ENCODE peak calls at places on chromosomes 11 and 22, in four cellular contexts. C, L, S and V are unnamed samples.

GRCh38 chr11:123608371-123608770 is 46.1 kb downstream of the SCN3B start:
- DNase-seq in C (no peak), L (no peak), S (no peak), V (no peak)

GRCh38 chr11:3014314-3014938 is 22.3 kb upstream of the NAP1L4 start:
- DNase-seq in S (no peak), C (no peak), L (no peak), V (no peak)

GRCh38 chr11:15845261-15845660 is 511.1 kb downstream of the SOX6 start:
- DNase-seq in L (no peak), S (no peak), C (no peak), V (no peak)

GRCh38 chr11:85955531-85955930 is 100.3 kb downstream of the CCDC83 start:
- DNase-seq in C (no peak), S (no peak), L (no peak), V (no peak)

GRCh38 chr22:37457093-37457893 is 28.9 kb downstream of the MFNG start:
- DNase-seq in L (peak), C (peak), S (peak), V (peak)

GRCh38 chr11:59614277-59615131 is 1.1 kb downstream of the OSBP start:
- DNase-seq in S (no peak), C (no peak), L (peak), V (no peak)

GRCh38 chr22:41775976-41776375 is 24.5 kb upstream of the CCDC134 start:
- DNase-seq in S (no peak), C (no peak), L (no peak), V (no peak)

GRCh38 chr22:36870250-36870649 is 9.4 kb downstream of the NCF4 start:
- DNase-seq in L (no peak), C (no peak), S (no peak), V (no peak)

GRCh38 chr11:13446444-13446843 is 16.6 kb downstream of the BTBD10 start:
- DNase-seq in C (no peak), S (no peak), L (no peak), V (no peak)

GRCh38 chr11:106474274-106474673 is 396.8 kb downstream of the AASDHPPT start:
- DNase-seq in L (no peak), S (no peak), C (no peak), V (no peak)

GRCh38 chr11:6566704-6567370 is 36.6 kb downstream of the RRP8 start:
- DNase-seq in L (no peak), C (no peak), S (no peak), V (no peak)

GRCh38 chr11:62269654-62270278 is at the start of gene SCGB2A2:
- DNase-seq in C (no peak), L (no peak), S (no peak), V (no peak)

GRCh38 chr11:57071829-57072228 is 83.1 kb downstream of the OR5AK2 start:
- DNase-seq in C (no peak), L (no peak), S (no peak), V (no peak)

GRCh38 chr22:46366801-46367706 is 31.5 kb downstream of the TRMU start:
- DNase-seq in L (no peak), C (no peak), S (no peak), V (no peak)

GRCh38 chr11:15073361-15074205 is at the start of gene CALCB:
- DNase-seq in L (no peak), C (no peak), S (no peak), V (no peak)

GRCh38 chr11:7487360-7487759 is 2.1 kb downstream of the OLFML1 start:
- DNase-seq in C (no peak), L (no peak), S (no peak), V (no peak)

DNA sequence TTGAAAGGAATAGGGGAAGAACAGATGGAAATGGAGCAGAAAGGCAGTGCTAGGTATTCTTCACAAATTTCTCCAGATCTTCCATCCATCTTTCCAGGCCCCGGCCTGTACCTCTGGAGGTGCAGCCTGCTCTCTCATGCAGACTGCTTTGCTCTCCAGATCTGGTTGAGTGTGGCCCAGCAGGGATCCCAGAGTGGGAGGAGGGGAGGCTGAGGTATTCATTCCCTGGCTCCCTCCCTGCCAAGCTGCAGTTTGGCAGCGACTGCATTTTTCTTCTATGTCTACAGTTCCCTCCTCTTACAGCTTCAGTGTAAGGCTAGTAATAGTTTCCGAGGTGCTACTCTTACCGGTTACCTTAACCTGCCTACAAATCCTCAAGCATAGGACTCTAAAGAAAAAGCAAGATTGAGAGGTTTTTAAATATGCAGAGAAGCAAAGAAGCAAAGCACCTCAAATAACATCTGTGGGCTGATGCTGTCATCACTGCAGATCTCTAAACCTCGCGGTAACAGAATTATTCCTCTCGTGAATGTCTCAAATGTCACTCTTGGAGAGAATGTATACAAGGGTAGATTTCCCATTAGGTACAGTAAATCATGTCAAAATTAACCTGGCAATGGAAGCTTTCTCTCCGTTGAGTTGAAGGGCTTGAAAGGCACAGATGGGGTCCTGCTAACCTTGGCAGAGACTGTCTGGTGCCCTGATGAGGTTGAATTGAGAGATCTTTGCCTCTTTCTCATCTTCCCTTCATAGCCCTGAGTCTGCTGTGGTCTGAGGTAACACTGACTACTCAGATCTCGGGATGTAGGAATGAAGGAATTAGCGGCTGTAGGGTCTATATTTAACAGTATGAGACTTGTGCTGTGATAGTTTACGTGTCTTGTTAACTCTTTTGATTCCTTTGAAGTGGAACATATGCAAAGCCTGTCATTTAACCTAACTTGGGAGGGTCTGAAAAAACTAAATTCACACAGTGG is 297.9 kb upstream of the C11orf87 start:
- DNase-seq in S (no peak), C (no peak), L (no peak), V (no peak)
- TF ChIP-seq SPI1 in S (no peak), C (no peak), L (no peak), V (no peak)

DNA sequence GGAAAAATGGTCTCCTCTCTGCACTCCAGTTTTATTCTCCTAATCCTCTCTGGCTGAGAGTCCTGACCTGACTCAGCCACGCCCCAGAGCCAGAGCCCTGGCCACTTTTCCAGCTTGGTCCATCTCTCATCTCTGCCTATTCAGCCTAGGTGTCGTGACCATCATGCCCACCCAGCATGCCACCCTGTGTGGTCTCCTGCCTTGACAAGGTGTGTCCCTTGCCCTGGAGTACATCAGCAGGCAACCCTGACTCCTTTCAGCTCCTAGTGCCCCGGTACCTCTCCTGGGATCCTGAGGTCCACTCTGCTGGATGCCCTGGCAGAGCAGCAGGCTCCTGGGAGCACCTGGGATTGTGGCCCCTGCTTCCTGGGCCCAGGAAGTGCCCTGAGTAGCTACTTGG is 52.8 kb downstream of the ZNRF3 start:
- DNase-seq in C (no peak), S (no peak), L (no peak), V (no peak)
- TF ChIP-seq SPI1 in C (no peak), S (no peak), L (no peak), V (no peak)

DNA sequence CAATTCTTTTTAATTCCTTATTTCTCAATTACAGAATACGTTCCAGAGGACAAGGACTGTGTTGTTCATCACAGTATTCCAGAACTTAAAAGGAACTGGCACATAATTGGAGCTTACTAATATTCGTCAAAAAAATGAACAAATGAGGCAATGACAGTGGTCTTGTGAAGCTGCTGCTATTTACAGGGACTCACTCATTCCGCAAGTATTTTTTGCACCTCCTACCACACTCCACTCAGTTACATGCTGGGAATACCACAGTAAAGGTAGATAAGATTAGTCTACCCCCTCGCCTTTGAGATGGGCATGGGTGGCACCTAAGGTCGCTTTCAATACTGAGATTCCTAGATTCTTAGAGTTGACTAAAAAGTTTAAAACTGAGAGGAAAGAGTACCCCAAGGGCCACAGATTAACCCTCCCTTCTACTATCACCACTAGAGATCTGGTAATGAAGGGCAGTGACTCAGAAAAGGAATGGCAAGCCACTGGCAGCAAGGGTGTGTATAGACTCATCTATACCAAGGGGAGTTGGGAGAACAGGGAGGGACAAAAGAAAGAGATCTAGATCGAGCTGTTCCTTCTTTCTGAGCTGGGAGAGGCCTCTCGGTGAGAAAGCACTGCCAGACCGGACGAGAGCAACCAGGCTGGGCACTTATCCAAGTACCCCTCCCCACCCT is 85.0 kb downstream of the RPL27A start:
- DNase-seq in L (no peak), S (no peak), C (no peak), V (no peak)
- TF ChIP-seq SPI1 in L (no peak), S (no peak), C (no peak), V (no peak)

DNA sequence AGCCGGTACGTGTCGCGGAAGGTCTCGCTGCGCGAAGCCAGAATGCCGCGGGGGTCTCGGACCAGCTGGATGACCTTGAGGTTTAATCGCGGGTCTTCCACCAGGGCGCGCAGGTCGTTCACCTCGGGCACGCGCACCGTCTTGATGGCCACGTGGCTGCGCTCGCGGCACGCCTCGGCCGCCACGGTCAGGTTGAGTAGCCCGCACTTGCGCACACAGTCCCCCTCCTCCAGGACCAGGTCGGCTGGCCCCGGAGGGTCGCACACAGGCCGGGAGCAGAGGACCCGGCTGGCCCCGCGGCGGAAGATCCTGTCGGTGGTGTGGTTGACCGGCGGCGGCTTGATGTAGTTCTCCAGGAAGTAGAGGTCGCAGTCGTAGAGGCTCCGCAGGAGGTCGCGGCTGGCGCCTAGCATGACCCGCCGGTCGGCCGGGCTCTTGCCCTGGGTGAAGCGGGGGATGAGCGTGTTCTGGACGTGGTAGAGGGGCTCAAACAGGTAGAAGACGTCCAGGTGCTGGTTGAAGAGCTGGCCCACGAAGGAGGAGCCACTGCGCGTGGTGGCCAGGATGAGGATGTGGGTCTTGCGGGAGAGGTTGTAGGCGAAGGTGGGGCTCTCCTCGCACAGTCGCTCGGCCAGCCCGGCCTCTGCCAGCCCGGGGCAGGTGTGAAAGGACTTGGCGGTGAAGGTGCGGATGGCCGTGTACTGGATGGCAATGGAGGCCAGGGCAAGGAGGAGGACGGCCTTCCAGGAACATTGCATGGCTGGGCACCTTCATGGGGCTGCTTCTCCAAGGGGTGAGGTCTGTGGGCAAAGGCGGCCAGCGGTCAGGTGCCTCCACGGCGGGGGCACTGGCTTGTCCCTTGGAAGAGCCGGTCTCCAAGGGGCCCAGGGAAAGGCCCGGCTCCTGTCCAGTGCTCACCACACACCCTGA is 15.0 kb downstream of the CHST1 start:
- DNase-seq in L (no peak), S (no peak), C (no peak), V (no peak)
- TF ChIP-seq SPI1 in L (no peak), S (no peak), C (no peak), V (no peak)

DNA sequence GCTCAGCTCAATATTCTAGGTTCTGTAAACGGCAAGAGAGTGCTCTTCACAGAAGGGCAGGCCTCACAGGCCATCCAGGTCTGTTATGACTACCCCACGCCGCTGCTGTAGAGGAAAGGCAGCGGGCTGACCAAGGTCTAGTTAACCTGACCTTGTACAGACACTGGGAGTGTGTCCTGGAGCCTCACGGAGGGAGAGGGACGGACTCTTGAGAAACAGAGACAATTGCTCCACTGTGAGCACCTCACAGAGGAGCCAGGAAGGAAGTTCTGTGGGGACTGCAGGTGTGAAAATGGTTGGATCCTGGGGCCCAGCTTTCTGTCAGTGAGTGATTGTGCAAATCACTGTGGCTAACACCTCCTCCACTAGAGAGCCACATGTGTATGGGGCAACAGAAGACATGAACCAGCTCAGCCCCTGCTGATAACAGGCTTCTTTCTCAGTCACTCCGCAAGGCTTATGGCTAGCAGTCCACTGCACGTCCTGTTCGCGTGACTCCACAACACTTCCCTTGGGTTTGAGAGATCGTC is 31.4 kb upstream of the YPEL1 start:
- DNase-seq in C (no peak), L (peak), S (no peak), V (peak)
- TF ChIP-seq SPI1 in C (no peak), L (no peak), S (no peak), V (peak)